ENCODE peak calls at places on chromosomes 16 and 17, in six cellular contexts. One of them, this sample, is unnamed.

GRCh38 chr16:10957771-10958486 is 13.6 kb downstream of the CLEC16A start:
- DNase-seq in cardiac fibroblast: peak
- DNase-seq in fibroblast of lung: peak
- DNase-seq in GM12878: no peak
- DNase-seq in tibial nerve: no peak
- DNase-seq in cardiac muscle cell: no peak
- DNase-seq in this sample: no peak

GRCh38 chr17:65514082-65514481 is 47.4 kb downstream of the AXIN2 start:
- DNase-seq in tibial nerve: no peak
- DNase-seq in cardiac muscle cell: no peak
- DNase-seq in GM12878: no peak
- DNase-seq in fibroblast of lung: peak
- DNase-seq in cardiac fibroblast: peak
- DNase-seq in this sample: peak

GRCh38 chr16:31111881-31112466 is 3.8 kb downstream of the BCKDK start:
- DNase-seq in tibial nerve: no peak
- DNase-seq in fibroblast of lung: no peak
- DNase-seq in GM12878: no peak
- DNase-seq in cardiac muscle cell: no peak
- DNase-seq in cardiac fibroblast: no peak
- DNase-seq in this sample: no peak

GRCh38 chr17:43479948-43480347 is 3.8 kb upstream of the DHX8 start:
- DNase-seq in GM12878: no peak
- DNase-seq in cardiac fibroblast: no peak
- DNase-seq in tibial nerve: no peak
- DNase-seq in fibroblast of lung: no peak
- DNase-seq in cardiac muscle cell: peak
- DNase-seq in this sample: no peak

GRCh38 chr17:37570527-37571093 is 38.6 kb downstream of the SYNRG start:
- DNase-seq in fibroblast of lung: peak
- DNase-seq in tibial nerve: no peak
- DNase-seq in cardiac fibroblast: peak
- DNase-seq in GM12878: no peak
- DNase-seq in cardiac muscle cell: peak
- DNase-seq in this sample: peak

GRCh38 chr16:74586948-74587347 is 20.0 kb downstream of the GLG1 start:
- DNase-seq in cardiac fibroblast: no peak
- DNase-seq in fibroblast of lung: no peak
- DNase-seq in tibial nerve: no peak
- DNase-seq in cardiac muscle cell: no peak
- DNase-seq in GM12878: no peak
- DNase-seq in this sample: no peak

GRCh38 chr16:5862103-5863003 is 764.8 kb upstream of the EEF2KMT start:
- DNase-seq in GM12878: no peak
- DNase-seq in fibroblast of lung: no peak
- DNase-seq in cardiac fibroblast: no peak
- DNase-seq in tibial nerve: no peak
- DNase-seq in cardiac muscle cell: no peak
- DNase-seq in this sample: no peak

GRCh38 chr16:54118846-54119245 is 167.7 kb downstream of the IRX3 start:
- DNase-seq in cardiac fibroblast: peak
- DNase-seq in GM12878: no peak
- DNase-seq in fibroblast of lung: peak
- DNase-seq in cardiac muscle cell: no peak
- DNase-seq in tibial nerve: no peak
- DNase-seq in this sample: peak

GRCh38 chr16:19835989-19836421 is 48.6 kb downstream of the GPRC5B start:
- DNase-seq in cardiac fibroblast: peak
- DNase-seq in fibroblast of lung: peak
- DNase-seq in tibial nerve: no peak
- DNase-seq in GM12878: no peak
- DNase-seq in cardiac muscle cell: no peak
- DNase-seq in this sample: peak

GRCh38 chr16:79599837-79600635 is 501 bp downstream of the MAF start:
- DNase-seq in cardiac muscle cell: peak
- DNase-seq in fibroblast of lung: peak
- DNase-seq in GM12878: no peak
- DNase-seq in cardiac fibroblast: no peak
- DNase-seq in tibial nerve: no peak
- DNase-seq in this sample: no peak

GRCh38 chr17:64331946-64332493 is 58.6 kb downstream of the PECAM1 start:
- DNase-seq in cardiac muscle cell: no peak
- DNase-seq in tibial nerve: no peak
- DNase-seq in fibroblast of lung: peak
- DNase-seq in GM12878: no peak
- DNase-seq in cardiac fibroblast: peak
- DNase-seq in this sample: peak

GRCh38 chr16:2003827-2004641 is 5.6 kb downstream of the ZNF598 start:
- DNase-seq in fibroblast of lung: peak
- DNase-seq in tibial nerve: peak
- DNase-seq in cardiac muscle cell: peak
- DNase-seq in cardiac fibroblast: peak
- DNase-seq in GM12878: no peak
- DNase-seq in this sample: peak

GRCh38 chr17:9109933-9110332 is 88.6 kb downstream of the NTN1 start:
- DNase-seq in cardiac fibroblast: no peak
- DNase-seq in GM12878: no peak
- DNase-seq in fibroblast of lung: no peak
- DNase-seq in tibial nerve: no peak
- DNase-seq in cardiac muscle cell: no peak
- DNase-seq in this sample: no peak

GRCh38 chr16:82031116-82032084 is 3.7 kb upstream of the HSD17B2 start:
- DNase-seq in cardiac muscle cell: peak
- DNase-seq in fibroblast of lung: peak
- DNase-seq in GM12878: no peak
- DNase-seq in tibial nerve: no peak
- DNase-seq in cardiac fibroblast: peak
- DNase-seq in this sample: peak
- H3K4me3 ChIP-seq in cardiac muscle cell: no peak
- H3K4me3 ChIP-seq in fibroblast of lung: no peak
- H3K4me3 ChIP-seq in GM12878: no peak
- H3K4me3 ChIP-seq in tibial nerve: no peak
- H3K4me3 ChIP-seq in cardiac fibroblast: no peak
- H3K4me3 ChIP-seq in this sample: no peak

GRCh38 chr17:8060274-8060673 is 21.4 kb downstream of the ALOX15B start:
- DNase-seq in fibroblast of lung: peak
- DNase-seq in cardiac fibroblast: peak
- DNase-seq in tibial nerve: no peak
- DNase-seq in GM12878: peak
- DNase-seq in cardiac muscle cell: peak
- DNase-seq in this sample: peak

GRCh38 chr17:8056976-8057625 is 18.2 kb downstream of the ALOX15B start:
- DNase-seq in GM12878: no peak
- DNase-seq in fibroblast of lung: no peak
- DNase-seq in cardiac fibroblast: no peak
- DNase-seq in tibial nerve: no peak
- DNase-seq in cardiac muscle cell: no peak
- DNase-seq in this sample: no peak

GRCh38 chr17:8056232-8056975 is 17.5 kb downstream of the ALOX15B start:
- DNase-seq in tibial nerve: no peak
- DNase-seq in fibroblast of lung: peak
- DNase-seq in GM12878: peak
- DNase-seq in cardiac fibroblast: peak
- DNase-seq in cardiac muscle cell: no peak
- DNase-seq in this sample: peak

GRCh38 chr17:8057691-8058114 is 18.8 kb downstream of the ALOX15B start:
- DNase-seq in cardiac fibroblast: peak
- DNase-seq in tibial nerve: no peak
- DNase-seq in fibroblast of lung: peak
- DNase-seq in GM12878: peak
- DNase-seq in cardiac muscle cell: peak
- DNase-seq in this sample: peak

DNA sequence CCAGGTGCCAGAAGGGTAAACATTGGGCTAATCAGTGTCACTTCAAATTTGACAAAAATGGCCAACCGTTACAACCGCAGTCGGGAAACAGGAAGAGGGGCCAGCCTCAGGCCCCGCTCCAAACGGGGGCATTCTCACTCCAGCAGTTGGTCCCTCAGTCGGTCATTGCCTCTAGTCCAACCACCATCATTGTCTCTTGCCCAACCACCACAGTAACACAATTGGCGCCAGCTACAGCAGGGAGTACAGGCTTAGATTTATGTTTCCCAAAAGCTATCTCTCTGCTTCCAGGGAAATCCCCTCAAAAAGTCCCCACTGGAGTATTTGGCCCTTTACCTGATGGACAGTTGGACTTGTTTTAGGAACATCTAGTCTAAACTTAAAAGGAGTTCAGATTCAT is 20.3 kb downstream of the ALOX15B start:
- DNase-seq in GM12878: no peak
- DNase-seq in cardiac muscle cell: no peak
- DNase-seq in fibroblast of lung: no peak
- DNase-seq in tibial nerve: no peak
- DNase-seq in cardiac fibroblast: no peak
- DNase-seq in this sample: no peak
- TF ChIP-seq CTCF in GM12878: no peak
- TF ChIP-seq CTCF in cardiac muscle cell: no peak
- TF ChIP-seq CTCF in fibroblast of lung: no peak
- TF ChIP-seq CTCF in tibial nerve: no peak
- TF ChIP-seq CTCF in cardiac fibroblast: no peak
- TF ChIP-seq CTCF in this sample: no peak

GRCh38 chr17:78774956-78775571 is 7.0 kb downstream of the CYTH1 start:
- DNase-seq in cardiac fibroblast: no peak
- DNase-seq in GM12878: no peak
- DNase-seq in fibroblast of lung: no peak
- DNase-seq in tibial nerve: no peak
- DNase-seq in cardiac muscle cell: no peak
- DNase-seq in this sample: peak
- H3K4me3 ChIP-seq in cardiac fibroblast: no peak
- H3K4me3 ChIP-seq in GM12878: peak
- H3K4me3 ChIP-seq in fibroblast of lung: no peak
- H3K4me3 ChIP-seq in tibial nerve: peak
- H3K4me3 ChIP-seq in cardiac muscle cell: no peak
- H3K4me3 ChIP-seq in this sample: peak

GRCh38 chr17:78746949-78747269 is 35.2 kb downstream of the CYTH1 start:
- DNase-seq in cardiac fibroblast: no peak
- DNase-seq in GM12878: no peak
- DNase-seq in fibroblast of lung: no peak
- DNase-seq in cardiac muscle cell: no peak
- DNase-seq in tibial nerve: no peak
- DNase-seq in this sample: no peak
- TF ChIP-seq CTCF in cardiac fibroblast: no peak
- TF ChIP-seq CTCF in GM12878: no peak
- TF ChIP-seq CTCF in fibroblast of lung: no peak
- TF ChIP-seq CTCF in cardiac muscle cell: no peak
- TF ChIP-seq CTCF in tibial nerve: no peak
- TF ChIP-seq CTCF in this sample: no peak

GRCh38 chr16:85911531-85911930 is 12.6 kb downstream of the IRF8 start:
- DNase-seq in tibial nerve: no peak
- DNase-seq in cardiac muscle cell: no peak
- DNase-seq in GM12878: no peak
- DNase-seq in cardiac fibroblast: no peak
- DNase-seq in fibroblast of lung: no peak
- DNase-seq in this sample: no peak
- H3K4me3 ChIP-seq in tibial nerve: no peak
- H3K4me3 ChIP-seq in cardiac muscle cell: no peak
- H3K4me3 ChIP-seq in GM12878: no peak
- H3K4me3 ChIP-seq in cardiac fibroblast: no peak
- H3K4me3 ChIP-seq in fibroblast of lung: no peak
- H3K4me3 ChIP-seq in this sample: no peak

DNA sequence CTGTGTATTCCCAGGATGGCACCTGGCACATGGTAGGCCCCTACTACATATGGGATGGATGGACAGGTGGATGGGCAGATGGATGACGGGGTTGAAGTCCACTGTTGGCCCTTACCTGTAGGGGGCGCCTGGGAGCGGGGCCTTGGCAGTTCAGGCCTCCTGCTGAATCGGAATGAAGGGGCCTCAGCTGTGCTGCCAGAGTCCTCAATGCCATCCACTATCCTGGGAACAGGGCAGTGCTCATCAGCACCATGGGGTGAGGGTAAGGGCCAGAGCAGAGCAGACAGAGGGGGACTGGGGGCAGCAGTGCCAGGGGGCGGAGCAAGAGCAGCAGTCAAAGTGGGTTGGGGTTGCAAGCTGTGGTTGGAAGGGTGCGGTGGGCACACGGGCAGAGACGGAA is 8.3 kb upstream of the RAB5C start:
- DNase-seq in cardiac fibroblast: no peak
- DNase-seq in cardiac muscle cell: no peak
- DNase-seq in fibroblast of lung: no peak
- DNase-seq in GM12878: no peak
- DNase-seq in tibial nerve: no peak
- DNase-seq in this sample: no peak
- TF ChIP-seq CTCF in cardiac fibroblast: peak
- TF ChIP-seq CTCF in cardiac muscle cell: peak
- TF ChIP-seq CTCF in fibroblast of lung: peak
- TF ChIP-seq CTCF in GM12878: peak
- TF ChIP-seq CTCF in tibial nerve: no peak
- TF ChIP-seq CTCF in this sample: peak

DNA sequence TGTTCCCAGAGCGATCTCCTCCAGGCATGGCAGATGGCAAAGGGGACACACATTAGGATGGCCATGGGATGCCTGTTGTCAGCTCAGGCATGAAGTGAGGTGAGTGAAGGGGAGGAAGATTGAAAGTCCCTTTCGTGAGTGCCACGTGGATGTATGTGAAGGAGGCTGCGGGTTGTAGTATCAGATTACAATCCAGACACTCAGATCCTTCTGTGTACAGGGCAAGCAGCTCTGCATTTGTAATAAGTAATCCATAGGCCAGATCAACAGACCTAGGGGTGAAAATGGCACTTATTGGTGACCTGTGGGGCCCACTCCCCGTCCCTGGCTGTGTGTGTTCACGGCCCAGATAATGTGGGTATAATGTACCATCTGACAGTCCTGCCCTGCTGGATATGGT is 159.5 kb downstream of the DNAH9 start:
- DNase-seq in tibial nerve: no peak
- DNase-seq in GM12878: no peak
- DNase-seq in cardiac muscle cell: no peak
- DNase-seq in cardiac fibroblast: no peak
- DNase-seq in fibroblast of lung: no peak
- DNase-seq in this sample: no peak
- H3K4me3 ChIP-seq in tibial nerve: no peak
- H3K4me3 ChIP-seq in GM12878: no peak
- H3K4me3 ChIP-seq in cardiac muscle cell: no peak
- H3K4me3 ChIP-seq in cardiac fibroblast: no peak
- H3K4me3 ChIP-seq in fibroblast of lung: no peak
- H3K4me3 ChIP-seq in this sample: no peak

GRCh38 chr17:72056155-72056554 is 64.7 kb upstream of the SOX9 start:
- DNase-seq in GM12878: no peak
- DNase-seq in cardiac muscle cell: no peak
- DNase-seq in cardiac fibroblast: no peak
- DNase-seq in fibroblast of lung: no peak
- DNase-seq in tibial nerve: no peak
- DNase-seq in this sample: no peak
- TF ChIP-seq CTCF in GM12878: no peak
- TF ChIP-seq CTCF in cardiac muscle cell: no peak
- TF ChIP-seq CTCF in cardiac fibroblast: no peak
- TF ChIP-seq CTCF in fibroblast of lung: no peak
- TF ChIP-seq CTCF in tibial nerve: no peak
- TF ChIP-seq CTCF in this sample: no peak

This sample was measured in fibroblast of the aortic adventitia.